ENCODE peak calls at places on chromosomes 16 and 17, in ten cellular contexts. One of them, this sample, is unnamed.
A peak's percentile ranks its signal among the peaks of the same experiment; 100 is the strongest.

GRCh38 chr16:89373355-89374110 is 116.8 kb downstream of the ANKRD11 start:
- DNase-seq in right atrium auricular region: no peak
- DNase-seq in psoas muscle: peak; percentile 51
- DNase-seq in CD4-positive, alpha-beta memory T cell: no peak
- DNase-seq in LNCaP clone FGC: no peak
- DNase-seq in PC-3: no peak
- DNase-seq in SK-N-SH: no peak
- DNase-seq in epithelial cell of esophagus: no peak
- DNase-seq in dorsolateral prefrontal cortex: peak; percentile 71
- DNase-seq in astrocyte of the cerebellum: no peak
- DNase-seq in this sample: no peak

GRCh38 chr17:18958611-18959010 is 6.6 kb downstream of the SLC5A10 start:
- DNase-seq in psoas muscle: no peak
- DNase-seq in right atrium auricular region: no peak
- DNase-seq in dorsolateral prefrontal cortex: no peak
- DNase-seq in LNCaP clone FGC: no peak
- DNase-seq in PC-3: no peak
- DNase-seq in astrocyte of the cerebellum: no peak
- DNase-seq in SK-N-SH: no peak
- DNase-seq in epithelial cell of esophagus: no peak
- DNase-seq in CD4-positive, alpha-beta memory T cell: no peak
- DNase-seq in this sample: no peak

GRCh38 chr17:13725286-13725990 is 123.7 kb upstream of the HS3ST3A1 start:
- DNase-seq in epithelial cell of esophagus: no peak
- DNase-seq in psoas muscle: no peak
- DNase-seq in PC-3: peak; percentile 36
- DNase-seq in dorsolateral prefrontal cortex: no peak
- DNase-seq in LNCaP clone FGC: no peak
- DNase-seq in astrocyte of the cerebellum: no peak
- DNase-seq in right atrium auricular region: no peak
- DNase-seq in CD4-positive, alpha-beta memory T cell: no peak
- DNase-seq in SK-N-SH: no peak
- DNase-seq in this sample: no peak

GRCh38 chr17:74307984-74308773 is 17.8 kb upstream of the KIF19 start:
- DNase-seq in right atrium auricular region: no peak
- DNase-seq in PC-3: no peak
- DNase-seq in epithelial cell of esophagus: no peak
- DNase-seq in SK-N-SH: no peak
- DNase-seq in psoas muscle: no peak
- DNase-seq in dorsolateral prefrontal cortex: no peak
- DNase-seq in LNCaP clone FGC: no peak
- DNase-seq in astrocyte of the cerebellum: no peak
- DNase-seq in CD4-positive, alpha-beta memory T cell: no peak
- DNase-seq in this sample: no peak

GRCh38 chr17:39769974-39770587 is 32.3 kb downstream of the GRB7 start:
- DNase-seq in LNCaP clone FGC: peak; percentile 50
- DNase-seq in epithelial cell of esophagus: peak; percentile 96
- DNase-seq in PC-3: peak; percentile 96
- DNase-seq in right atrium auricular region: no peak
- DNase-seq in psoas muscle: no peak
- DNase-seq in CD4-positive, alpha-beta memory T cell: peak; percentile 67
- DNase-seq in SK-N-SH: no peak
- DNase-seq in astrocyte of the cerebellum: peak; percentile 43
- DNase-seq in dorsolateral prefrontal cortex: peak; percentile 39
- DNase-seq in this sample: peak; percentile 40

GRCh38 chr17:59361916-59362810 is 30.7 kb downstream of the YPEL2 start:
- DNase-seq in astrocyte of the cerebellum: peak; percentile 96
- DNase-seq in SK-N-SH: no peak
- DNase-seq in right atrium auricular region: no peak
- DNase-seq in dorsolateral prefrontal cortex: peak; percentile 35
- DNase-seq in epithelial cell of esophagus: peak; percentile 52
- DNase-seq in CD4-positive, alpha-beta memory T cell: peak; percentile 49
- DNase-seq in LNCaP clone FGC: no peak
- DNase-seq in PC-3: peak; percentile 69
- DNase-seq in psoas muscle: no peak
- DNase-seq in this sample: no peak

GRCh38 chr17:7034955-7035590 is 742 bp upstream of the SLC16A13 start:
- DNase-seq in dorsolateral prefrontal cortex: no peak
- DNase-seq in right atrium auricular region: no peak
- DNase-seq in CD4-positive, alpha-beta memory T cell: peak; percentile 65
- DNase-seq in epithelial cell of esophagus: no peak
- DNase-seq in SK-N-SH: no peak
- DNase-seq in PC-3: no peak
- DNase-seq in psoas muscle: no peak
- DNase-seq in astrocyte of the cerebellum: no peak
- DNase-seq in LNCaP clone FGC: no peak
- DNase-seq in this sample: no peak

GRCh38 chr17:35900280-35900679 is 20.1 kb upstream of the CCL5 start:
- DNase-seq in psoas muscle: no peak
- DNase-seq in right atrium auricular region: no peak
- DNase-seq in SK-N-SH: no peak
- DNase-seq in PC-3: no peak
- DNase-seq in epithelial cell of esophagus: peak; percentile 53
- DNase-seq in dorsolateral prefrontal cortex: no peak
- DNase-seq in LNCaP clone FGC: no peak
- DNase-seq in CD4-positive, alpha-beta memory T cell: no peak
- DNase-seq in astrocyte of the cerebellum: no peak
- DNase-seq in this sample: no peak

GRCh38 chr16:85309656-85310587 is 197.7 kb upstream of the CIBAR2 start:
- DNase-seq in dorsolateral prefrontal cortex: peak; percentile 87
- DNase-seq in LNCaP clone FGC: no peak
- DNase-seq in PC-3: no peak
- DNase-seq in epithelial cell of esophagus: no peak
- DNase-seq in astrocyte of the cerebellum: no peak
- DNase-seq in SK-N-SH: peak; percentile 68
- DNase-seq in right atrium auricular region: peak; percentile 71
- DNase-seq in CD4-positive, alpha-beta memory T cell: no peak
- DNase-seq in psoas muscle: peak; percentile 55
- DNase-seq in this sample: no peak

GRCh38 chr17:28928061-28928460 is 23.3 kb downstream of the PHF12 start:
- DNase-seq in CD4-positive, alpha-beta memory T cell: no peak
- DNase-seq in SK-N-SH: no peak
- DNase-seq in epithelial cell of esophagus: peak; percentile 69
- DNase-seq in right atrium auricular region: no peak
- DNase-seq in astrocyte of the cerebellum: no peak
- DNase-seq in dorsolateral prefrontal cortex: no peak
- DNase-seq in LNCaP clone FGC: no peak
- DNase-seq in PC-3: no peak
- DNase-seq in psoas muscle: no peak
- DNase-seq in this sample: peak; percentile 65

GRCh38 chr17:31489295-31490018 is 98.0 kb downstream of the RAB11FIP4 start:
- DNase-seq in astrocyte of the cerebellum: no peak
- DNase-seq in epithelial cell of esophagus: no peak
- DNase-seq in psoas muscle: no peak
- DNase-seq in dorsolateral prefrontal cortex: no peak
- DNase-seq in CD4-positive, alpha-beta memory T cell: no peak
- DNase-seq in SK-N-SH: no peak
- DNase-seq in right atrium auricular region: no peak
- DNase-seq in PC-3: peak; percentile 6
- DNase-seq in LNCaP clone FGC: no peak
- DNase-seq in this sample: peak; percentile 97

GRCh38 chr16:3058173-3059030 is 7.0 kb upstream of the IL32 start:
- DNase-seq in CD4-positive, alpha-beta memory T cell: peak; percentile 43
- DNase-seq in LNCaP clone FGC: no peak
- DNase-seq in astrocyte of the cerebellum: no peak
- DNase-seq in psoas muscle: peak; percentile 42
- DNase-seq in SK-N-SH: peak; percentile 57
- DNase-seq in right atrium auricular region: no peak
- DNase-seq in dorsolateral prefrontal cortex: peak; percentile 34
- DNase-seq in epithelial cell of esophagus: peak; percentile 64
- DNase-seq in PC-3: peak; percentile 29
- DNase-seq in this sample: no peak

GRCh38 chr17:15341385-15341849 is at the start of gene TEKT3:
- DNase-seq in PC-3: no peak
- DNase-seq in epithelial cell of esophagus: peak; percentile 55
- DNase-seq in dorsolateral prefrontal cortex: peak; percentile 70
- DNase-seq in psoas muscle: peak; percentile 88
- DNase-seq in LNCaP clone FGC: no peak
- DNase-seq in CD4-positive, alpha-beta memory T cell: no peak
- DNase-seq in SK-N-SH: peak; percentile 94
- DNase-seq in astrocyte of the cerebellum: peak; percentile 23
- DNase-seq in right atrium auricular region: peak; percentile 91
- DNase-seq in this sample: peak; percentile 95

GRCh38 chr17:66715745-66716156 is 119.2 kb upstream of the CACNG5 start:
- DNase-seq in SK-N-SH: peak; percentile 74
- DNase-seq in epithelial cell of esophagus: peak; percentile 77
- DNase-seq in right atrium auricular region: peak; percentile 32
- DNase-seq in CD4-positive, alpha-beta memory T cell: peak; percentile 30
- DNase-seq in astrocyte of the cerebellum: peak; percentile 70
- DNase-seq in dorsolateral prefrontal cortex: no peak
- DNase-seq in LNCaP clone FGC: peak; percentile 77
- DNase-seq in PC-3: peak; percentile 92
- DNase-seq in psoas muscle: no peak
- DNase-seq in this sample: peak; percentile 20

GRCh38 chr16:24972608-24973220 is 42.5 kb downstream of the ARHGAP17 start:
- DNase-seq in right atrium auricular region: no peak
- DNase-seq in SK-N-SH: no peak
- DNase-seq in epithelial cell of esophagus: no peak
- DNase-seq in astrocyte of the cerebellum: no peak
- DNase-seq in psoas muscle: no peak
- DNase-seq in PC-3: no peak
- DNase-seq in dorsolateral prefrontal cortex: no peak
- DNase-seq in LNCaP clone FGC: no peak
- DNase-seq in CD4-positive, alpha-beta memory T cell: peak; percentile 25
- DNase-seq in this sample: no peak

GRCh38 chr16:57906385-57907316 is 64.3 kb downstream of the CNGB1 start:
- DNase-seq in PC-3: no peak
- DNase-seq in SK-N-SH: no peak
- DNase-seq in psoas muscle: no peak
- DNase-seq in CD4-positive, alpha-beta memory T cell: no peak
- DNase-seq in right atrium auricular region: no peak
- DNase-seq in epithelial cell of esophagus: no peak
- DNase-seq in dorsolateral prefrontal cortex: no peak
- DNase-seq in LNCaP clone FGC: no peak
- DNase-seq in astrocyte of the cerebellum: no peak
- DNase-seq in this sample: no peak

GRCh38 chr16:4361033-4361943 is 10.2 kb upstream of the PAM16 start:
- DNase-seq in right atrium auricular region: no peak
- DNase-seq in psoas muscle: no peak
- DNase-seq in LNCaP clone FGC: no peak
- DNase-seq in PC-3: no peak
- DNase-seq in SK-N-SH: no peak
- DNase-seq in dorsolateral prefrontal cortex: no peak
- DNase-seq in epithelial cell of esophagus: no peak
- DNase-seq in astrocyte of the cerebellum: no peak
- DNase-seq in CD4-positive, alpha-beta memory T cell: no peak
- DNase-seq in this sample: no peak
- H3K4me3 ChIP-seq in right atrium auricular region: no peak overlapping the region
- H3K4me3 ChIP-seq in psoas muscle: no peak overlapping the region
- H3K4me3 ChIP-seq in LNCaP clone FGC: no peak overlapping the region
- H3K4me3 ChIP-seq in PC-3: no peak overlapping the region
- H3K4me3 ChIP-seq in SK-N-SH: no peak overlapping the region
- H3K4me3 ChIP-seq in dorsolateral prefrontal cortex: no peak overlapping the region
- H3K4me3 ChIP-seq in epithelial cell of esophagus: no peak overlapping the region
- H3K4me3 ChIP-seq in astrocyte of the cerebellum: no peak overlapping the region
- H3K4me3 ChIP-seq in CD4-positive, alpha-beta memory T cell: no peak overlapping the region
- H3K4me3 ChIP-seq in this sample: no peak overlapping the region

DNA sequence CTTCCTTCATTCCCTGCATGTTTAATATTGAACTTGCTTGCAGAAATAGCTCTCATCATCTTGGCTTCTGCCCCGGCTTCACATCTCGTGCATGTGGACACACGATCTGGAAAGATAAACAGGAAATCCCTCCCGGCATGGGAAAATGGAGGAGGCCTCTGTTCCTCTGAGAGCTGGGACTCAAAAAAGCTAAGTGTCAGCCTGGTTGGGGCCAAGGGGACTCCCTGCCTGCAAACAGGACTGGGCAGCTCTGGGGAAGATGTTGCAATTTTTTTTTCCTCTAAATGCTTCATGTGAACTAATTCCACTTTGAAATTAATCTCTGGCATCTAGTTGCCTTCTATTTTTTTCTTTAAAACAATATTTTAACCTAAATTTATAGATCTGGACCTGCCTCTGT is 24.8 kb downstream of the ITPRIPL2 start:
- DNase-seq in dorsolateral prefrontal cortex: no peak
- DNase-seq in astrocyte of the cerebellum: no peak
- DNase-seq in psoas muscle: peak; percentile 67
- DNase-seq in CD4-positive, alpha-beta memory T cell: no peak
- DNase-seq in epithelial cell of esophagus: peak; percentile 99
- DNase-seq in PC-3: peak; percentile 47
- DNase-seq in LNCaP clone FGC: peak; percentile 40
- DNase-seq in SK-N-SH: peak; percentile 58
- DNase-seq in right atrium auricular region: peak; percentile 86
- DNase-seq in this sample: peak; percentile 47
- H3K4me3 ChIP-seq in dorsolateral prefrontal cortex: no peak overlapping the region
- H3K4me3 ChIP-seq in astrocyte of the cerebellum: no peak overlapping the region
- H3K4me3 ChIP-seq in psoas muscle: no peak overlapping the region
- H3K4me3 ChIP-seq in CD4-positive, alpha-beta memory T cell: no peak overlapping the region
- H3K4me3 ChIP-seq in epithelial cell of esophagus: no peak overlapping the region
- H3K4me3 ChIP-seq in PC-3: no peak overlapping the region
- H3K4me3 ChIP-seq in LNCaP clone FGC: no peak overlapping the region
- H3K4me3 ChIP-seq in SK-N-SH: no peak overlapping the region
- H3K4me3 ChIP-seq in right atrium auricular region: no peak overlapping the region
- H3K4me3 ChIP-seq in this sample: no peak overlapping the region

GRCh38 chr16:31875112-31875803 is 1.7 kb downstream of the ZNF267 start:
- DNase-seq in psoas muscle: no peak
- DNase-seq in LNCaP clone FGC: no peak
- DNase-seq in astrocyte of the cerebellum: no peak
- DNase-seq in dorsolateral prefrontal cortex: no peak
- DNase-seq in CD4-positive, alpha-beta memory T cell: no peak
- DNase-seq in SK-N-SH: no peak
- DNase-seq in epithelial cell of esophagus: peak; percentile 44
- DNase-seq in right atrium auricular region: no peak
- DNase-seq in PC-3: peak; percentile 27
- DNase-seq in this sample: peak; percentile 30
- H3K4me3 ChIP-seq in psoas muscle: peak overlapping the region; percentile 99
- H3K4me3 ChIP-seq in LNCaP clone FGC: peak overlapping the region; percentile 66
- H3K4me3 ChIP-seq in astrocyte of the cerebellum: peak overlapping the region; percentile 97
- H3K4me3 ChIP-seq in dorsolateral prefrontal cortex: peak overlapping the region; percentile 98
- H3K4me3 ChIP-seq in CD4-positive, alpha-beta memory T cell: peak overlapping the region; percentile 79
- H3K4me3 ChIP-seq in SK-N-SH: peak overlapping the region; percentile 96
- H3K4me3 ChIP-seq in epithelial cell of esophagus: peak overlapping the region; percentile 96
- H3K4me3 ChIP-seq in right atrium auricular region: peak overlapping the region; percentile 99
- H3K4me3 ChIP-seq in PC-3: peak overlapping the region; percentile 100
- H3K4me3 ChIP-seq in this sample: no peak overlapping the region

DNA sequence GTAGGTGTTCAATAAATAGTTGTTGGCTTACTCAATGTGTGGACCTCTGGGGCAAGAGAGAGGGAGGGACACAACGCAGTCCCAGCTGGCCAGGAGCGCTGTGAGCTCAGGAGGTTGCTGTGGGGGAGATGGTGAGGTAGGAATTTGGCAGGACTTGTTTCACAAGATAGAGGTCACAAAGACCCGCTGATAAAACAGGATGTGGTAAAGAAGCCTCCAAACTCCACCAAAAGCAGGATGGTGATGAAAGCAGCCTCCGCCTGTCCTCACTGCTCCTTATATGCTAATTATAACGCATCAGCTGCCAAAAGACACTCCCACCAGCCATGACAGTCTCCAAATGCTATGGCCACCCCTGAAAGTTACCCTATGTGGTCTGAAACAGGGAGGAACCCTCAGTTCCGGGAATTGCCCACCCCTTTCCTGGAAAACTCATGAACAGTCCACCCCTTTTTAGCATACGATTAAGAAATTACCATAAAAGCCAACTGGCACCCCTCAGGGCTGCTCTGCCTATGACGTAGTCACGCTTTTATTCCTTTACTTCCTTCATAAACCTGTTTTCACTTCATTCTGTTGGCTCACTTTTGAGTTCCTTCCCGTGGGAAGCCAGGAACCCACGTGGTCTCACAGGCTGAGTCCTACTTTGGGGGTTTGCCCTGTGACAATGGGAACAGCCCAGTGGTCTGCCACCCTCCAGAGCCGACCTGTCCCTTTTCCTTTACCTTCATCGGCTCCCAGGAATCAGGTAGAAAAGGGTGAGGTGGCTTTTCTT is 5.3 kb upstream of the EIF4A3 start:
- DNase-seq in PC-3: no peak
- DNase-seq in LNCaP clone FGC: no peak
- DNase-seq in epithelial cell of esophagus: no peak
- DNase-seq in dorsolateral prefrontal cortex: no peak
- DNase-seq in right atrium auricular region: no peak
- DNase-seq in astrocyte of the cerebellum: no peak
- DNase-seq in psoas muscle: no peak
- DNase-seq in CD4-positive, alpha-beta memory T cell: no peak
- DNase-seq in SK-N-SH: no peak
- DNase-seq in this sample: peak; percentile 78
- H3K4me3 ChIP-seq in PC-3: no peak overlapping the region
- H3K4me3 ChIP-seq in LNCaP clone FGC: no peak overlapping the region
- H3K4me3 ChIP-seq in epithelial cell of esophagus: no peak overlapping the region
- H3K4me3 ChIP-seq in dorsolateral prefrontal cortex: no peak overlapping the region
- H3K4me3 ChIP-seq in right atrium auricular region: no peak overlapping the region
- H3K4me3 ChIP-seq in astrocyte of the cerebellum: no peak overlapping the region
- H3K4me3 ChIP-seq in psoas muscle: no peak overlapping the region
- H3K4me3 ChIP-seq in CD4-positive, alpha-beta memory T cell: no peak overlapping the region
- H3K4me3 ChIP-seq in SK-N-SH: no peak overlapping the region
- H3K4me3 ChIP-seq in this sample: peak overlapping the region; percentile 40

This sample was measured in trophoblast cell.